ENCODE peak calls at places on chromosomes 5 and 9, in six cellular contexts. O is IMR-90, N is H9, D is mesenchymal stem cell, G is H1, A is neuronal stem cell. T is an unnamed sample.

GRCh38 chr5:32020271-32020670 is 153.8 kb downstream of the GOLPH3 start:
- DNase-seq in O (no peak), D (peak), A (no peak), G (no peak), N (no peak), T (no peak)

GRCh38 chr9:124271660-124272059 is 13.9 kb downstream of the NEK6 start:
- DNase-seq in A (no peak), N (no peak), O (no peak), G (no peak), D (no peak), T (no peak)

GRCh38 chr9:8437878-8438277 is 638.3 kb upstream of the DMAC1 start:
- DNase-seq in D (peak), N (no peak), A (no peak), G (no peak), O (no peak), T (peak)

GRCh38 chr5:124849774-124850173 is 103.3 kb upstream of the ZNF608 start:
- DNase-seq in A (no peak), O (no peak), N (no peak), G (no peak), D (no peak), T (no peak)

GRCh38 chr5:33888582-33888981 is 3.2 kb downstream of the ADAMTS12 start:
- DNase-seq in A (no peak), N (no peak), D (peak), O (peak), G (no peak), T (no peak)

GRCh38 chr5:127367912-127368468 is 77.4 kb downstream of the MEGF10 start:
- DNase-seq in N (no peak), D (no peak), A (no peak), O (no peak), G (no peak), T (no peak)

GRCh38 chr9:88303785-88304495 is 84.3 kb upstream of the SPIN1 start:
- DNase-seq in A (no peak), G (no peak), O (peak), D (peak), N (no peak), T (no peak)

GRCh38 chr5:64156276-64156675 is 9.4 kb upstream of the RNF180 start:
- DNase-seq in A (no peak), D (no peak), O (no peak), G (no peak), N (no peak), T (no peak)

GRCh38 chr5:172843825-172844576 is 9.9 kb downstream of the ERGIC1 start:
- DNase-seq in D (no peak), N (peak), O (no peak), G (no peak), A (no peak), T (peak)

GRCh38 chr5:167945542-167946384 is 345.7 kb upstream of the WWC1 start:
- DNase-seq in O (peak), N (no peak), D (peak), A (no peak), G (no peak), T (peak)

GRCh38 chr9:88628114-88628513 is 93.1 kb downstream of the NXNL2 start:
- DNase-seq in N (no peak), D (no peak), G (no peak), O (no peak), A (no peak), T (no peak)

GRCh38 chr9:113376634-113377531 is at the start of gene HDHD3:
- DNase-seq in G (peak), N (peak), D (peak), O (peak), A (peak), T (peak)
- H2AK5ac ChIP-seq in G (no peak), N (no peak), D (no peak), O (no peak), A (peak), T (no peak)

GRCh38 chr9:114930063-114930812 is at the start of gene TNFSF8:
- DNase-seq in A (no peak), D (no peak), N (no peak), G (no peak), O (no peak), T (no peak)
- H2AK5ac ChIP-seq in A (no peak), D (no peak), N (no peak), G (no peak), O (no peak), T (no peak)

DNA sequence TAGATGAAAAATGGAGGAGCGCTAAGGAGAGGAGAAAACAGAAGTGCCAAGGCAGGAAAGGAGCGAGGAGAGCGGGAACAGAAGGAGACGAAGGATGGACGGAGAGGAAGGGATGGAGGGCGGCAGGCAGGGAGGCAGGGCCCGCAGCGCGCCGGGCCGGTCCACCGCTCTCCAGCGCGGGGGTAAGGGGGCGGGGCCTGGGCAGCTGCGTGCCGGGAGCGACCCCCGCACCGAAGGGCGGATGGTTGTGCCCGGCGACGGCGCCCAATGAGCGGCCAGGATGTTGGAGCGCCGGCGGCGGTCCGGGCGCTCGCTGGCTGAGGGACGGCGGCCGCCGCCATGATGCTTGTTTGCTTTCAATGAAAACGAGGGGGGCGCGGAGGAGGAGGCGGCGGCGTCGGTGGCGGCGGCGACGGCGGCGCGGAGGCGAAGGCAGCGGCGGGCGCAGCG is at the start of gene CNOT6:
- DNase-seq in A (peak), O (peak), D (peak), G (peak), N (peak), T (peak)
- H2AK5ac ChIP-seq in A (peak), O (no peak), D (no peak), G (no peak), N (no peak), T (no peak)

DNA sequence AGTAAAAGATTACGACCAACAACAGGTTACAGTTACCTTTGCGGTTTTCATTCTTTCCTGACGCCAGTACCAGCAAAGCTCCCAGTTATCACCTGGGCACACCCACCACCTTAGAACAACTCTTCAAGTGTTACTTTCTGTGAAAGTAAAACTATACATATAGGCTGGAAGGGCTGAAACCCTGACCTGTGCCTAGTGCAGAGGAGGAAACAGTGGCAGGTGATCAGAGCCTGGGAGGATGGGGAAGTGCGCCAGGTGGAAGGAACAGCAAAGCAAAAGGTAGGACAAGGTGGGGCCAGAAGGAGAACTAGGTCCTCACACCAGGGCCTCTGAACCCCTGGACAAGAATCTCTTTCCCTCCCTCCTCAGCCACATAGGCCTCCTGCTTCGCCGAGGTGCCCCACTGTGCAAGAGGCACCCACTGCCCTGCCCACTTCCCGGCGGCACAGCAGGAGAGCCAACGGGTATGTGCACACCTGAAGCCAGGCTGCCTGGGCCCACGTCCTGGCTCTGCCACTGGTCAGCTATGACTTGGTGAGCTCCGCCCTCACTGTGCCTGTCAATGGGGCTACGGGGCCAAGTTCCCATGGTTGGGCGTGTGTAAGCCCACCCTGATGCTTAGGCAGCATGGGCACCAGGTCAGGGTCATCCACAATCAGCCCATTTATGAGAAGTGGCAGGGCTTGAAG is 26.9 kb downstream of the BICD2 start:
- DNase-seq in A (no peak), G (no peak), O (no peak), N (no peak), D (no peak), T (no peak)
- H2AK5ac ChIP-seq in A (no peak), G (peak), O (no peak), N (no peak), D (no peak), T (no peak)

DNA sequence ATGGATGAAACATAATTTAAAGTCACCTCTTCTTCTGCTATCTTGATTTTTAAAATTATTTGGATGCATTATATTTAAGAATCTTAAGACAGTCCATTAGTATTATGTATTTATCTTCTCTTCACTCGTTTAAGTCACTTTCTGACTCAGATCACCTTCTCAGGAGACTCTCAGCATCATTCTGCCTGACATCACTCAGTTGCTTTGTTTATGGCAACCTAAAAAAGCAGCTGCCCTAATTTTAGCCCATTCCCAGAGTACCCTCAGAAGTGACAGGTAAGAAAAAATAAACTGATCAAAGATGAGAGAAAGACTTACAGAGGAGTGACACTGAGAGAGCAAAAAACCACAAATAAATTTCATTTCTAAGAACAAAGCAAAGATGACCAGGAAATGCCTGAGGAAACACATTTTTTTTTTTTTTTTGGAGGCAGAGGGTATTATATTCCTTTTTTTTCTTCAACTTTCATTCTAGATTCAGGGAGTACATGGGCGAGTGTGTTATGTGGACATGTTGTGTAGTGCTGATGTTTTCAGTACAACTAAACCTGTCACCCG is 140.5 kb downstream of the MUSK start:
- DNase-seq in D (no peak), A (no peak), G (no peak), N (no peak), O (no peak), T (no peak)
- H2AK5ac ChIP-seq in D (no peak), A (no peak), G (no peak), N (no peak), O (no peak), T (no peak)

GRCh38 chr9:92142329-92142728 is 27.1 kb upstream of the SPTLC1 start:
- DNase-seq in O (no peak), G (no peak), D (no peak), A (no peak), N (no peak), T (no peak)
- H2AK5ac ChIP-seq in O (peak), G (no peak), D (peak), A (peak), N (no peak), T (no peak)

GRCh38 chr5:1799602-1800469 is at the start of gene MRPL36:
- DNase-seq in N (peak), D (peak), G (peak), A (peak), O (peak), T (peak)

GRCh38 chr5:1803192-1803591 is 2.0 kb downstream of the NDUFS6 start:
- DNase-seq in A (no peak), N (no peak), D (no peak), O (no peak), G (no peak), T (no peak)

GRCh38 chr5:1801954-1802295 is 718 bp downstream of the NDUFS6 start:
- DNase-seq in O (no peak), N (peak), D (peak), G (no peak), A (no peak), T (peak)

GRCh38 chr5:1800470-1801060 is 642 bp upstream of the NDUFS6 start:
- DNase-seq in D (peak), N (no peak), G (no peak), O (no peak), A (peak), T (peak)

GRCh38 chr5:1801061-1801953 is at the start of gene NDUFS6:
- DNase-seq in A (peak), N (peak), G (peak), O (peak), D (peak), T (peak)
- H2AK5ac ChIP-seq in A (peak), N (no peak), G (no peak), O (peak), D (no peak), T (no peak)

GRCh38 chr9:127739614-127740322 is 4.7 kb upstream of the TOR2A start:
- DNase-seq in N (no peak), O (no peak), D (peak), A (no peak), G (no peak), T (no peak)
- H2AK5ac ChIP-seq in N (no peak), O (peak), D (no peak), A (peak), G (no peak), T (no peak)